ENCODE peak calls at places on chromosome X, in six cellular contexts. H is activated CD4-positive, alpha-beta T cell treated with anti-CD3 and anti-CD28 coated beads, Interleukin-2, amount 10 ng/mL, durations not matched to agents 7 days and 5 days; O is fibroblast of lung; Z is Daoy; U is activated CD8-positive, alpha-beta memory T cell treated with anti-CD3 and anti-CD28 coated beads, Interleukin-2, amount 50 U/mL, for 4 hours; C is HEK293T. J is an unnamed sample.

GRCh38 chrX:13165747-13166146 is 121.3 kb upstream of the FAM9C start:
- DNase-seq in H (no peak), O (no peak), Z (no peak), U (no peak), C (no peak), J (no peak)

GRCh38 chrX:23907496-23908218 is at the start of the genes APOO and CXorf58:
- DNase-seq in H (peak), O (peak), Z (peak), U (peak), C (peak), J (peak)

GRCh38 chrX:9861711-9862110 is 75.5 kb downstream of the SHROOM2 start:
- DNase-seq in H (no peak), O (no peak), Z (no peak), U (no peak), C (no peak), J (no peak)

GRCh38 chrX:154398668-154399526 is 720 bp downstream of the RPL10 start:
- DNase-seq in H (peak), O (peak), Z (peak), U (peak), C (peak), J (peak)

GRCh38 chrX:14420876-14421275 is 108.5 kb upstream of the GLRA2 start:
- DNase-seq in H (no peak), O (no peak), Z (no peak), U (no peak), C (no peak), J (no peak)

GRCh38 chrX:96929036-96929435 is 45.3 kb downstream of the RPA4 start:
- DNase-seq in H (no peak), O (no peak), Z (no peak), U (no peak), C (no peak), J (no peak)

GRCh38 chrX:54085666-54086065 is 41.4 kb upstream of the PHF8 start:
- DNase-seq in H (no peak), O (no peak), Z (no peak), U (no peak), C (no peak), J (no peak)

GRCh38 chrX:9525511-9526248 is 60.8 kb downstream of the TBL1X start:
- DNase-seq in H (no peak), O (peak), Z (no peak), U (no peak), C (no peak), J (no peak)

GRCh38 chrX:20007962-20008633 is 17.2 kb upstream of the BCLAF3 start:
- DNase-seq in H (no peak), O (no peak), Z (no peak), U (no peak), C (no peak), J (no peak)

GRCh38 chrX:112113460-112113859 is 30.9 kb upstream of the TRPC5 start:
- DNase-seq in H (no peak), O (no peak), Z (no peak), U (no peak), C (no peak), J (no peak)

GRCh38 chrX:151801980-151802379 is 67.4 kb downstream of the CNGA2 start:
- DNase-seq in H (no peak), O (no peak), Z (peak), U (no peak), C (peak), J (no peak)

GRCh38 chrX:49137492-49137891 is 14.0 kb upstream of the GPKOW start:
- DNase-seq in H (no peak), O (no peak), Z (no peak), U (no peak), C (no peak), J (no peak)

GRCh38 chrX:1463581-1464281 is 11.0 kb upstream of the ASMTL start:
- DNase-seq in H (peak), O (no peak), Z (no peak), U (no peak), C (no peak), J (no peak)

GRCh38 chrX:17738002-17738713 is 865 bp downstream of the SCML1 start:
- DNase-seq in H (peak), O (peak), Z (peak), U (peak), C (peak), J (peak)

GRCh38 chrX:148517191-148517590 is 16.8 kb downstream of the AFF2 start:
- DNase-seq in H (no peak), O (no peak), Z (no peak), U (no peak), C (no peak), J (no peak)

GRCh38 chrX:45322382-45322781 is 121.7 kb upstream of the DIPK2B start:
- DNase-seq in H (peak), O (peak), Z (peak), U (no peak), C (peak), J (no peak)

GRCh38 chrX:17521871-17522693 is 147.1 kb downstream of the NHS start:
- DNase-seq in H (no peak), O (peak), Z (peak), U (no peak), C (peak), J (peak)

GRCh38 chrX:119518371-119518770 is 46.8 kb downstream of the STEEP1 start:
- DNase-seq in H (no peak), O (no peak), Z (no peak), U (no peak), C (no peak), J (no peak)

GRCh38 chrX:70434352-70434866 is 10.2 kb upstream of the DLG3 start:
- DNase-seq in H (peak), O (peak), Z (peak), U (peak), C (peak), J (peak)

GRCh38 chrX:134249231-134249630 is 12.2 kb downstream of the CCDC160 start:
- DNase-seq in H (no peak), O (no peak), Z (no peak), U (no peak), C (no peak), J (no peak)

GRCh38 chrX:36898301-36898700 is 109.9 kb upstream of the FAM47C start:
- DNase-seq in H (no peak), O (peak), Z (no peak), U (no peak), C (peak), J (no peak)

GRCh38 chrX:2501246-2502102 is 698 bp upstream of the DHRSX start:
- DNase-seq in H (no peak), O (no peak), Z (no peak), U (no peak), C (no peak), J (no peak)

GRCh38 chrX:8201896-8202331 is 30.8 kb upstream of the VCX2 start:
- DNase-seq in H (no peak), O (peak), Z (no peak), U (no peak), C (no peak), J (no peak)